ENCODE peak calls at places on chromosomes 2 and 18, in nine cellular contexts. W, C, F, L, R, A, S, H and B are unnamed samples.

GRCh38 chr2:120564213-120565094 is 171.2 kb upstream of the GLI2 start:
- DNase-seq in W (no peak), C (no peak), F (no peak), L (peak; percentile 86), R (no peak), A (no peak), S (no peak), H (peak; percentile 54), B (no peak)

GRCh38 chr2:241417626-241418025 is 61.5 kb downstream of the FARP2 start:
- DNase-seq in W (no peak), C (no peak), F (no peak), L (peak; percentile 82), R (no peak), A (no peak), S (no peak), H (no peak), B (no peak)

GRCh38 chr2:61011649-61012048 is 5.9 kb upstream of the PEX13 start:
- DNase-seq in W (no peak), C (no peak), F (no peak), L (no peak), R (peak; percentile 27), A (no peak), S (peak; percentile 25), H (no peak), B (no peak)

GRCh38 chr18:79199691-79200374 is 130.6 kb downstream of the ATP9B start:
- DNase-seq in W (no peak), C (no peak), F (no peak), L (no peak), R (no peak), A (no peak), S (peak; percentile 35), H (no peak), B (no peak)

GRCh38 chr2:64192570-64193192 is 48.5 kb upstream of the PELI1 start:
- DNase-seq in W (no peak), C (no peak), F (no peak), L (no peak), R (peak; percentile 80), A (no peak), S (no peak), H (no peak), B (no peak)

GRCh38 chr2:26630669-26631360 is 10.4 kb downstream of the CIB4 start:
- DNase-seq in W (peak; percentile 64), C (no peak), F (no peak), L (no peak), R (no peak), A (peak; percentile 45), S (peak; percentile 27), H (peak; percentile 54), B (no peak)

GRCh38 chr2:10305254-10305635 is 2.5 kb downstream of the HPCAL1 start:
- DNase-seq in W (no peak), C (peak; percentile 47), F (no peak), L (no peak), R (peak; percentile 59), A (no peak), S (no peak), H (no peak), B (no peak)

GRCh38 chr2:159684796-159685195 is 27.5 kb upstream of the MARCHF7 start:
- DNase-seq in W (peak; percentile 6), C (no peak), F (no peak), L (no peak), R (no peak), A (no peak), S (peak; percentile 75), H (no peak), B (no peak)

GRCh38 chr2:235050992-235051351 is 99.2 kb downstream of the SH3BP4 start:
- DNase-seq in W (no peak), C (no peak), F (peak; percentile 93), L (peak; percentile 98), R (peak; percentile 54), A (peak; percentile 40), S (peak; percentile 93), H (peak; percentile 66), B (no peak)

GRCh38 chr18:4004176-4004829 is 450.8 kb downstream of the DLGAP1 start:
- DNase-seq in W (no peak), C (no peak), F (no peak), L (no peak), R (no peak), A (no peak), S (peak; percentile 51), H (no peak), B (no peak)

GRCh38 chr2:23553561-23553960 is 168.6 kb downstream of the KLHL29 start:
- DNase-seq in W (no peak), C (no peak), F (no peak), L (no peak), R (no peak), A (no peak), S (no peak), H (no peak), B (no peak)

GRCh38 chr2:227386630-227387029 is 1.1 kb downstream of the SCYGR1 start:
- DNase-seq in W (no peak), C (no peak), F (no peak), L (no peak), R (no peak), A (no peak), S (no peak), H (no peak), B (no peak)

GRCh38 chr2:173858297-173858731 is 106.9 kb downstream of the SP3 start:
- DNase-seq in W (no peak), C (no peak), F (no peak), L (peak; percentile 1), R (no peak), A (no peak), S (no peak), H (no peak), B (no peak)

GRCh38 chr2:169584005-169584877 is at the start of gene PPIG:
- DNase-seq in W (peak; percentile 83), C (peak; percentile 79), F (peak; percentile 90), L (peak; percentile 88), R (peak; percentile 97), A (peak; percentile 94), S (peak; percentile 91), H (peak; percentile 91), B (peak; percentile 78)

GRCh38 chr2:240163056-240163714 is 22.7 kb upstream of the OTOS start:
- DNase-seq in W (no peak), C (no peak), F (no peak), L (no peak), R (no peak), A (no peak), S (no peak), H (no peak), B (no peak)

GRCh38 chr2:239763433-239764097 is 261.6 kb downstream of the NDUFA10 start:
- DNase-seq in W (no peak), C (no peak), F (no peak), L (peak; percentile 44), R (no peak), A (no peak), S (no peak), H (peak; percentile 55), B (no peak)